ENCODE peak calls at places on chromosome 3, in five cellular contexts. One of them, this sample, is unnamed.

GRCh38 chr3:133797396-133798105 is 8.1 kb upstream of the SRPRB start:
- DNase-seq in neural progenitor cell: no peak
- DNase-seq in keratinocyte: no peak
- DNase-seq in PC-3: peak; percentile 17
- DNase-seq in OCI-LY7: no peak
- DNase-seq in this sample: no peak

GRCh38 chr3:78875431-78875830 is 892.4 kb downstream of the ROBO1 start:
- DNase-seq in neural progenitor cell: no peak
- DNase-seq in keratinocyte: no peak
- DNase-seq in OCI-LY7: no peak
- DNase-seq in PC-3: no peak
- DNase-seq in this sample: no peak

GRCh38 chr3:8443829-8444791 is 57.5 kb upstream of the LMCD1 start:
- DNase-seq in OCI-LY7: no peak
- DNase-seq in keratinocyte: no peak
- DNase-seq in PC-3: peak; percentile 99
- DNase-seq in neural progenitor cell: peak; percentile 84
- DNase-seq in this sample: peak; percentile 97

GRCh38 chr3:105177558-105177957 is 189.2 kb upstream of the ALCAM start:
- DNase-seq in neural progenitor cell: no peak
- DNase-seq in keratinocyte: no peak
- DNase-seq in PC-3: no peak
- DNase-seq in OCI-LY7: no peak
- DNase-seq in this sample: no peak

GRCh38 chr3:32460031-32460749 is 42.5 kb downstream of the CMTM6 start:
- DNase-seq in keratinocyte: no peak
- DNase-seq in neural progenitor cell: peak; percentile 90
- DNase-seq in PC-3: no peak
- DNase-seq in OCI-LY7: peak; percentile 94
- DNase-seq in this sample: no peak

GRCh38 chr3:125043599-125044151 is 12.1 kb downstream of the HEG1 start:
- DNase-seq in keratinocyte: no peak
- DNase-seq in neural progenitor cell: no peak
- DNase-seq in OCI-LY7: no peak
- DNase-seq in PC-3: no peak
- DNase-seq in this sample: no peak

GRCh38 chr3:144989756-144990155 is 1018.1 kb downstream of the DIPK2A start:
- DNase-seq in PC-3: peak; percentile 6
- DNase-seq in keratinocyte: no peak
- DNase-seq in OCI-LY7: no peak
- DNase-seq in neural progenitor cell: no peak
- DNase-seq in this sample: no peak

GRCh38 chr3:173411288-173412064 is 13.9 kb downstream of the NLGN1 start:
- DNase-seq in keratinocyte: no peak
- DNase-seq in PC-3: peak; percentile 61
- DNase-seq in neural progenitor cell: no peak
- DNase-seq in OCI-LY7: peak; percentile 1
- DNase-seq in this sample: peak; percentile 72

GRCh38 chr3:144324061-144324460 is 352.4 kb downstream of the DIPK2A start:
- DNase-seq in OCI-LY7: no peak
- DNase-seq in keratinocyte: no peak
- DNase-seq in neural progenitor cell: no peak
- DNase-seq in PC-3: peak; percentile 68
- DNase-seq in this sample: no peak

GRCh38 chr3:120688121-120688520 is 6.1 kb upstream of the HGD start:
- DNase-seq in neural progenitor cell: no peak
- DNase-seq in keratinocyte: no peak
- DNase-seq in OCI-LY7: peak; percentile 43
- DNase-seq in PC-3: no peak
- DNase-seq in this sample: peak; percentile 34

GRCh38 chr3:70805044-70805732 is 492.8 kb upstream of the MDFIC2 start:
- DNase-seq in OCI-LY7: no peak
- DNase-seq in PC-3: peak; percentile 74
- DNase-seq in neural progenitor cell: no peak
- DNase-seq in keratinocyte: no peak
- DNase-seq in this sample: peak; percentile 80
- H2AFZ ChIP-seq in OCI-LY7: no peak overlapping the region
- H2AFZ ChIP-seq in PC-3: peak overlapping the region; percentile 56
- H2AFZ ChIP-seq in neural progenitor cell: no peak overlapping the region
- H2AFZ ChIP-seq in keratinocyte: no peak overlapping the region
- H2AFZ ChIP-seq in this sample: peak overlapping the region; percentile 70

GRCh38 chr3:122727279-122727678 is 46.6 kb downstream of the PARP14 start:
- DNase-seq in keratinocyte: no peak
- DNase-seq in neural progenitor cell: no peak
- DNase-seq in PC-3: no peak
- DNase-seq in OCI-LY7: no peak
- DNase-seq in this sample: no peak

GRCh38 chr3:122728186-122728585 is 47.5 kb downstream of the PARP14 start:
- DNase-seq in keratinocyte: no peak
- DNase-seq in neural progenitor cell: no peak
- DNase-seq in PC-3: no peak
- DNase-seq in OCI-LY7: no peak
- DNase-seq in this sample: no peak

GRCh38 chr3:122727766-122728165 is 47.1 kb downstream of the PARP14 start:
- DNase-seq in PC-3: no peak
- DNase-seq in neural progenitor cell: no peak
- DNase-seq in OCI-LY7: no peak
- DNase-seq in keratinocyte: no peak
- DNase-seq in this sample: no peak

GRCh38 chr3:122730240-122730639 is 49.6 kb downstream of the PARP14 start:
- DNase-seq in PC-3: no peak
- DNase-seq in keratinocyte: no peak
- DNase-seq in neural progenitor cell: no peak
- DNase-seq in OCI-LY7: peak; percentile 6
- DNase-seq in this sample: no peak

GRCh38 chr3:122728756-122729514 is 48.3 kb downstream of the PARP14 start:
- DNase-seq in keratinocyte: no peak
- DNase-seq in PC-3: no peak
- DNase-seq in OCI-LY7: no peak
- DNase-seq in neural progenitor cell: no peak
- DNase-seq in this sample: no peak
- H3K36me3 ChIP-seq in keratinocyte: no peaks in the 10 kb centered on the region
- H3K36me3 ChIP-seq in PC-3: no peaks in the 10 kb centered on the region
- H3K36me3 ChIP-seq in OCI-LY7: peaks cover 3% of the 10 kb centered on the region
- H3K36me3 ChIP-seq in neural progenitor cell: no peaks in the 10 kb centered on the region
- H3K36me3 ChIP-seq in this sample: peaks cover 2% of the 10 kb centered on the region

DNA sequence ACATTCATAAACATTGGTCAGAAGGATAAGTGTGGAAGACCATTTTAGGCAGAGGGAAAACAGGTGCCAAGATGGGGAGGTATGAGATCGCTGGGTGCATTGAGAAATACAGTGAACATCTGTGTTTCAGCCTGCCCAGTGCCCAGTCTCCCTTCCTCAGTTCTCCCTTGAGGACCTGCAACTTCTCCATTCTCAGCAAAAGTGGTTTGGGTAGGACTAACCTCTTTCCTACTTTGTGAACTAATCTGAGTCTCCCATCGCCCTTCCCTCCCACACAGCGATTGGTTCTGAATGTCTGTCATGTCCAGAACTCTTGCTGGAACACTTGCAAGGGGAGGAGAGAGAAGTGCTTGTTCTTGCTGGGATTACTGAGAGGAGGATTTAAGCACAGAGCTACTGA is 10.9 kb upstream of the CCNL1 start:
- DNase-seq in PC-3: no peak
- DNase-seq in OCI-LY7: no peak
- DNase-seq in keratinocyte: no peak
- DNase-seq in neural progenitor cell: no peak
- DNase-seq in this sample: no peak
- H2AFZ ChIP-seq in PC-3: peak overlapping the region; percentile 14
- H2AFZ ChIP-seq in OCI-LY7: peak overlapping the region; percentile 43
- H2AFZ ChIP-seq in keratinocyte: no peak overlapping the region
- H2AFZ ChIP-seq in neural progenitor cell: peak overlapping the region; percentile 96
- H2AFZ ChIP-seq in this sample: peak overlapping the region; percentile 4

GRCh38 chr3:4695846-4696245 is 202.7 kb downstream of the ITPR1 start:
- DNase-seq in neural progenitor cell: no peak
- DNase-seq in PC-3: peak; percentile 82
- DNase-seq in keratinocyte: no peak
- DNase-seq in OCI-LY7: no peak
- DNase-seq in this sample: no peak
- H3K36me3 ChIP-seq in neural progenitor cell: no peaks in the 10 kb centered on the region
- H3K36me3 ChIP-seq in PC-3: peaks cover 6% of the 10 kb centered on the region
- H3K36me3 ChIP-seq in keratinocyte: no peaks in the 10 kb centered on the region
- H3K36me3 ChIP-seq in OCI-LY7: peaks cover 93% of the 10 kb centered on the region
- H3K36me3 ChIP-seq in this sample: no peaks in the 10 kb centered on the region